ENCODE peak calls at places on chromosome 3, in six cellular contexts. One of them, this sample, is unnamed.

GRCh38 chr3:186746008-186746407 is 28.8 kb downstream of the KNG1 start:
- DNase-seq in body of pancreas: peak; percentile 22
- DNase-seq in fibroblast of pulmonary artery: peak; percentile 89
- DNase-seq in foreskin fibroblast: peak; percentile 64
- DNase-seq in esophagus muscularis mucosa: no peak
- DNase-seq in left lung: no peak
- DNase-seq in this sample: no peak

GRCh38 chr3:140850210-140850955 is 91.3 kb upstream of the SLC25A36 start:
- DNase-seq in esophagus muscularis mucosa: no peak
- DNase-seq in fibroblast of pulmonary artery: no peak
- DNase-seq in left lung: no peak
- DNase-seq in foreskin fibroblast: no peak
- DNase-seq in body of pancreas: no peak
- DNase-seq in this sample: no peak

GRCh38 chr3:111481551-111481950 is 60.4 kb upstream of the CD96 start:
- DNase-seq in foreskin fibroblast: no peak
- DNase-seq in fibroblast of pulmonary artery: no peak
- DNase-seq in left lung: no peak
- DNase-seq in body of pancreas: no peak
- DNase-seq in esophagus muscularis mucosa: no peak
- DNase-seq in this sample: no peak

GRCh38 chr3:129890125-129890524 is 3.4 kb downstream of the TMCC1 start:
- DNase-seq in foreskin fibroblast: no peak
- DNase-seq in fibroblast of pulmonary artery: no peak
- DNase-seq in esophagus muscularis mucosa: no peak
- DNase-seq in left lung: no peak
- DNase-seq in body of pancreas: no peak
- DNase-seq in this sample: no peak

GRCh38 chr3:67383379-67383778 is 271.0 kb downstream of the SUCLG2 start:
- DNase-seq in left lung: no peak
- DNase-seq in foreskin fibroblast: no peak
- DNase-seq in fibroblast of pulmonary artery: no peak
- DNase-seq in body of pancreas: no peak
- DNase-seq in esophagus muscularis mucosa: no peak
- DNase-seq in this sample: no peak

GRCh38 chr3:191774485-191774884 is 313.5 kb downstream of the PYDC2 start:
- DNase-seq in body of pancreas: no peak
- DNase-seq in esophagus muscularis mucosa: no peak
- DNase-seq in fibroblast of pulmonary artery: peak; percentile 20
- DNase-seq in left lung: no peak
- DNase-seq in foreskin fibroblast: peak; percentile 3
- DNase-seq in this sample: no peak

GRCh38 chr3:28139288-28139687 is 102.1 kb upstream of the CMC1 start:
- DNase-seq in body of pancreas: peak; percentile 37
- DNase-seq in foreskin fibroblast: no peak
- DNase-seq in left lung: no peak
- DNase-seq in esophagus muscularis mucosa: no peak
- DNase-seq in fibroblast of pulmonary artery: peak; percentile 70
- DNase-seq in this sample: no peak

GRCh38 chr3:170999737-171000242 is 26.7 kb downstream of the SLC2A2 start:
- DNase-seq in esophagus muscularis mucosa: no peak
- DNase-seq in body of pancreas: peak; percentile 60
- DNase-seq in left lung: no peak
- DNase-seq in fibroblast of pulmonary artery: peak; percentile 79
- DNase-seq in foreskin fibroblast: peak; percentile 93
- DNase-seq in this sample: no peak

GRCh38 chr3:138186216-138186615 is 885 bp upstream of the ARMC8 start:
- DNase-seq in fibroblast of pulmonary artery: no peak
- DNase-seq in left lung: no peak
- DNase-seq in esophagus muscularis mucosa: no peak
- DNase-seq in foreskin fibroblast: peak; percentile 22
- DNase-seq in body of pancreas: no peak
- DNase-seq in this sample: no peak

GRCh38 chr3:120102232-120102631 is 8.0 kb upstream of the GSK3B start:
- DNase-seq in foreskin fibroblast: no peak
- DNase-seq in left lung: no peak
- DNase-seq in fibroblast of pulmonary artery: no peak
- DNase-seq in body of pancreas: no peak
- DNase-seq in esophagus muscularis mucosa: no peak
- DNase-seq in this sample: no peak

GRCh38 chr3:141407043-141407442 is 38.7 kb downstream of the ZBTB38 start:
- DNase-seq in left lung: no peak
- DNase-seq in body of pancreas: no peak
- DNase-seq in foreskin fibroblast: peak; percentile 98
- DNase-seq in fibroblast of pulmonary artery: peak; percentile 99
- DNase-seq in esophagus muscularis mucosa: no peak
- DNase-seq in this sample: peak; percentile 59

GRCh38 chr3:27146786-27147185 is 222.4 kb downstream of the NEK10 start:
- DNase-seq in foreskin fibroblast: no peak
- DNase-seq in fibroblast of pulmonary artery: no peak
- DNase-seq in esophagus muscularis mucosa: no peak
- DNase-seq in left lung: no peak
- DNase-seq in body of pancreas: no peak
- DNase-seq in this sample: no peak

GRCh38 chr3:196357905-196358304 is 19.7 kb upstream of the TM4SF19 start:
- DNase-seq in fibroblast of pulmonary artery: no peak
- DNase-seq in body of pancreas: no peak
- DNase-seq in foreskin fibroblast: no peak
- DNase-seq in left lung: no peak
- DNase-seq in esophagus muscularis mucosa: no peak
- DNase-seq in this sample: no peak

GRCh38 chr3:37625051-37625450 is 236.6 kb upstream of the CTDSPL start:
- DNase-seq in left lung: no peak
- DNase-seq in esophagus muscularis mucosa: peak; percentile 55
- DNase-seq in foreskin fibroblast: no peak
- DNase-seq in body of pancreas: no peak
- DNase-seq in fibroblast of pulmonary artery: no peak
- DNase-seq in this sample: no peak

GRCh38 chr3:39291903-39292329 is 12.1 kb upstream of the CX3CR1 start:
- DNase-seq in foreskin fibroblast: peak; percentile 75
- DNase-seq in body of pancreas: peak; percentile 73
- DNase-seq in esophagus muscularis mucosa: peak; percentile 95
- DNase-seq in left lung: peak; percentile 81
- DNase-seq in fibroblast of pulmonary artery: peak; percentile 56
- DNase-seq in this sample: peak; percentile 37

GRCh38 chr3:174206607-174207192 is 652.4 kb upstream of the NAALADL2 start:
- DNase-seq in fibroblast of pulmonary artery: no peak
- DNase-seq in esophagus muscularis mucosa: no peak
- DNase-seq in foreskin fibroblast: no peak
- DNase-seq in left lung: no peak
- DNase-seq in body of pancreas: no peak
- DNase-seq in this sample: no peak

GRCh38 chr3:117486709-117487394 is 777.3 kb downstream of the TUSC7 start:
- DNase-seq in body of pancreas: no peak
- DNase-seq in foreskin fibroblast: no peak
- DNase-seq in fibroblast of pulmonary artery: no peak
- DNase-seq in left lung: no peak
- DNase-seq in esophagus muscularis mucosa: no peak
- DNase-seq in this sample: no peak

GRCh38 chr3:169658311-169658931 is 5.1 kb downstream of the MECOM start:
- DNase-seq in left lung: peak; percentile 74
- DNase-seq in foreskin fibroblast: no peak
- DNase-seq in fibroblast of pulmonary artery: peak; percentile 56
- DNase-seq in esophagus muscularis mucosa: no peak
- DNase-seq in body of pancreas: peak; percentile 60
- DNase-seq in this sample: no peak

GRCh38 chr3:9669720-9670432 is 20.6 kb downstream of the MTMR14 start:
- DNase-seq in left lung: no peak
- DNase-seq in foreskin fibroblast: peak; percentile 76
- DNase-seq in esophagus muscularis mucosa: no peak
- DNase-seq in body of pancreas: peak; percentile 56
- DNase-seq in fibroblast of pulmonary artery: peak; percentile 8
- DNase-seq in this sample: no peak

GRCh38 chr3:124429129-124429815 is 301.0 kb upstream of the UMPS start:
- DNase-seq in fibroblast of pulmonary artery: peak; percentile 16
- DNase-seq in body of pancreas: no peak
- DNase-seq in foreskin fibroblast: peak; percentile 57
- DNase-seq in esophagus muscularis mucosa: no peak
- DNase-seq in left lung: no peak
- DNase-seq in this sample: peak; percentile 7

GRCh38 chr3:125213946-125214542 is 1.5 kb upstream of the SLC12A8 start:
- DNase-seq in foreskin fibroblast: peak; percentile 93
- DNase-seq in esophagus muscularis mucosa: no peak
- DNase-seq in left lung: no peak
- DNase-seq in fibroblast of pulmonary artery: peak; percentile 29
- DNase-seq in body of pancreas: no peak
- DNase-seq in this sample: no peak

GRCh38 chr3:169186596-169186995 is 476.9 kb downstream of the MECOM start:
- DNase-seq in left lung: no peak
- DNase-seq in foreskin fibroblast: no peak
- DNase-seq in body of pancreas: no peak
- DNase-seq in fibroblast of pulmonary artery: no peak
- DNase-seq in esophagus muscularis mucosa: no peak
- DNase-seq in this sample: no peak

GRCh38 chr3:105580551-105580950 is 213.8 kb downstream of the ALCAM start:
- DNase-seq in foreskin fibroblast: no peak
- DNase-seq in left lung: no peak
- DNase-seq in esophagus muscularis mucosa: no peak
- DNase-seq in fibroblast of pulmonary artery: no peak
- DNase-seq in body of pancreas: no peak
- DNase-seq in this sample: no peak

GRCh38 chr3:8768364-8769087 is 887 bp downstream of the OXTR start:
- DNase-seq in body of pancreas: no peak
- DNase-seq in left lung: no peak
- DNase-seq in foreskin fibroblast: peak; percentile 29
- DNase-seq in esophagus muscularis mucosa: peak; percentile 81
- DNase-seq in fibroblast of pulmonary artery: no peak
- DNase-seq in this sample: no peak

GRCh38 chr3:14770591-14770990 is 48.2 kb upstream of the FGD5 start:
- DNase-seq in esophagus muscularis mucosa: no peak
- DNase-seq in left lung: no peak
- DNase-seq in fibroblast of pulmonary artery: no peak
- DNase-seq in body of pancreas: no peak
- DNase-seq in foreskin fibroblast: no peak
- DNase-seq in this sample: no peak
- TF ChIP-seq CTCF in esophagus muscularis mucosa: no peak
- TF ChIP-seq CTCF in left lung: no peak
- TF ChIP-seq CTCF in fibroblast of pulmonary artery: no peak
- TF ChIP-seq CTCF in body of pancreas: no peak
- TF ChIP-seq CTCF in foreskin fibroblast: no peak
- TF ChIP-seq CTCF in this sample: no peak

DNA sequence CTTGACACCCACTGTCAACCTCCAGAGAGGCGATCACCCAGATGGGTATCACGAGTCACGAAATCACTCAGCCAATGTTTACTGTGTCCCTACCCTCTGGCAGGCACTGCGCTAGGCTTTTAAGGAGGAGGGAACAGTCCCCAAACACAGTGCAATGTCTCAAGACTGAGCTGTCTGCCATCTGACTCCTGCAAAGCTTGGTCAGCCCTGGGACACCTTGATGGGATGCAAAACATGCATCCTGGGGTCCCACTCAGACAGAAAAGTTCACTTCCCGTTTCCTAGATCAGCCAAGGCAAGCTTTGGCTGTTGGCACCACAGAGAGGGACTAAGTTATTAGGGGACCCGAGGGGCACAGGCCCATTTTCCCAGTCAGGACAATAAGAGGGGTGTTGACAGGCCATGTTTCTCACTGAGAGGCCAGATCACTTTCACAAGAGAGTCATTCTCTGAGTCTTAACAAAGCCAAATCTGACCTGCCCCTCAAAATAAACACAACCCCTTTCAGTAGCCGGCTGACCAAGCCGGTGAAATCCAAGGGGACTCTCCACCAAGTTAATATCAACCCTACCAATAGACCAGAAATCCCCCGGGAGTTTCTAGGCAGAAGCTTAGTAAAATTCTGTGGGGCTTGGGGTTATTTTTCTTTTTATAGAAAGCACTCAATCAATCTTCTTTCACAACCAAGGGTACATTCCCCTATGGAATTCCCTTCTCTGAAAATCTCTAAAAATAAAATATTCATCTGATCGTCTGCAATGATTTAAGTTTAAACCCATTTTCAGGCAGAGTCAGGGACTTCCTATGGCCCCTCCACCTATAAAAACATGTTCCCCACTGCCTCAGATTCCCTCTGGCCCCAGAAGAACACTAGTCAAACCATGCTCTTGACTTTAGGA is 3.5 kb downstream of the RFTN1 start:
- DNase-seq in left lung: no peak
- DNase-seq in fibroblast of pulmonary artery: no peak
- DNase-seq in body of pancreas: no peak
- DNase-seq in foreskin fibroblast: no peak
- DNase-seq in esophagus muscularis mucosa: no peak
- DNase-seq in this sample: no peak
- H3K4me3 ChIP-seq in left lung: no peak overlapping the region
- H3K4me3 ChIP-seq in fibroblast of pulmonary artery: no peak overlapping the region
- H3K4me3 ChIP-seq in body of pancreas: no peak overlapping the region
- H3K4me3 ChIP-seq in foreskin fibroblast: no peak overlapping the region
- H3K4me3 ChIP-seq in esophagus muscularis mucosa: no peak overlapping the region
- H3K4me3 ChIP-seq in this sample: no peak overlapping the region

GRCh38 chr3:47590212-47590611 is 11.5 kb upstream of the CSPG5 start:
- DNase-seq in body of pancreas: no peak
- DNase-seq in esophagus muscularis mucosa: no peak
- DNase-seq in fibroblast of pulmonary artery: no peak
- DNase-seq in foreskin fibroblast: no peak
- DNase-seq in left lung: no peak
- DNase-seq in this sample: no peak

GRCh38 chr3:47594792-47595191 is 16.1 kb upstream of the CSPG5 start:
- DNase-seq in body of pancreas: no peak
- DNase-seq in foreskin fibroblast: no peak
- DNase-seq in esophagus muscularis mucosa: no peak
- DNase-seq in left lung: no peak
- DNase-seq in fibroblast of pulmonary artery: no peak
- DNase-seq in this sample: no peak
- TF ChIP-seq CTCF in body of pancreas: no peak
- TF ChIP-seq CTCF in foreskin fibroblast: no peak
- TF ChIP-seq CTCF in esophagus muscularis mucosa: no peak
- TF ChIP-seq CTCF in left lung: no peak
- TF ChIP-seq CTCF in fibroblast of pulmonary artery: no peak
- TF ChIP-seq CTCF in this sample: no peak

GRCh38 chr3:4495294-4496110 is 2.4 kb downstream of the ITPR1 start:
- DNase-seq in fibroblast of pulmonary artery: peak; percentile 31
- DNase-seq in foreskin fibroblast: no peak
- DNase-seq in esophagus muscularis mucosa: no peak
- DNase-seq in body of pancreas: no peak
- DNase-seq in left lung: no peak
- DNase-seq in this sample: no peak
- H3K4me3 ChIP-seq in fibroblast of pulmonary artery: peak overlapping the region; percentile 89
- H3K4me3 ChIP-seq in foreskin fibroblast: no peak overlapping the region
- H3K4me3 ChIP-seq in esophagus muscularis mucosa: peak overlapping the region; percentile 75
- H3K4me3 ChIP-seq in body of pancreas: no peak overlapping the region
- H3K4me3 ChIP-seq in left lung: no peak overlapping the region
- H3K4me3 ChIP-seq in this sample: no peak overlapping the region

GRCh38 chr3:42520336-42520735 is 17.9 kb downstream of the VIPR1 start:
- DNase-seq in esophagus muscularis mucosa: no peak
- DNase-seq in foreskin fibroblast: no peak
- DNase-seq in fibroblast of pulmonary artery: peak; percentile 28
- DNase-seq in left lung: no peak
- DNase-seq in body of pancreas: no peak
- DNase-seq in this sample: no peak

GRCh38 chr3:42517143-42517542 is 14.7 kb downstream of the VIPR1 start:
- DNase-seq in esophagus muscularis mucosa: no peak
- DNase-seq in body of pancreas: no peak
- DNase-seq in fibroblast of pulmonary artery: no peak
- DNase-seq in left lung: peak; percentile 28
- DNase-seq in foreskin fibroblast: no peak
- DNase-seq in this sample: peak; percentile 34

GRCh38 chr3:42519568-42519962 is 17.1 kb downstream of the VIPR1 start:
- DNase-seq in fibroblast of pulmonary artery: no peak
- DNase-seq in left lung: no peak
- DNase-seq in body of pancreas: no peak
- DNase-seq in esophagus muscularis mucosa: no peak
- DNase-seq in foreskin fibroblast: no peak
- DNase-seq in this sample: no peak

GRCh38 chr3:42520906-42521305 is 18.5 kb downstream of the VIPR1 start:
- DNase-seq in left lung: no peak
- DNase-seq in fibroblast of pulmonary artery: no peak
- DNase-seq in esophagus muscularis mucosa: no peak
- DNase-seq in body of pancreas: no peak
- DNase-seq in foreskin fibroblast: no peak
- DNase-seq in this sample: no peak

GRCh38 chr3:42518800-42519567 is 16.5 kb downstream of the VIPR1 start:
- DNase-seq in fibroblast of pulmonary artery: no peak
- DNase-seq in esophagus muscularis mucosa: no peak
- DNase-seq in body of pancreas: no peak
- DNase-seq in left lung: no peak
- DNase-seq in foreskin fibroblast: no peak
- DNase-seq in this sample: no peak
- TF ChIP-seq CTCF in fibroblast of pulmonary artery: peak; percentile 24
- TF ChIP-seq CTCF in esophagus muscularis mucosa: no peak
- TF ChIP-seq CTCF in body of pancreas: no peak
- TF ChIP-seq CTCF in left lung: no peak
- TF ChIP-seq CTCF in foreskin fibroblast: no peak
- TF ChIP-seq CTCF in this sample: no peak

This sample was measured in prostate gland.